ENCODE peak calls at places on chromosomes 5 and 9, in six cellular contexts. H is glutamatergic neuron; Q is stimulated activated CD8-positive, alpha-beta memory T cell treated with anti-CD3 and anti-CD28 coated beads, Interleukin-2, amount 100 ng/mL, for 48 hours; G is GM23248; T is Calu3; Y is T-helper 22 cell. E is an unnamed sample.

GRCh38 chr5:136087961-136088871 is 44.4 kb upstream of the SMAD5 start:
- DNase-seq in Q (no peak), T (peak; percentile 73), H (no peak), G (peak; percentile 93), Y (no peak), E (no peak)

GRCh38 chr9:87381050-87381711 is 116.5 kb upstream of the DAPK1 start:
- DNase-seq in H (no peak), Y (no peak), T (no peak), G (peak; percentile 62), Q (no peak), E (no peak)

GRCh38 chr5:137487600-137487999 is 11.5 kb downstream of the SPOCK1 start:
- DNase-seq in G (peak; percentile 90), T (no peak), H (no peak), Y (no peak), Q (no peak), E (no peak)

GRCh38 chr5:109900911-109901627 is 211.3 kb downstream of the MAN2A1 start:
- DNase-seq in Q (no peak), H (no peak), Y (no peak), T (no peak), G (no peak), E (no peak)

GRCh38 chr5:76999451-76999850 is 30.8 kb upstream of the AGGF1 start:
- DNase-seq in T (no peak), H (no peak), Q (no peak), G (peak; percentile 86), Y (no peak), E (no peak)

GRCh38 chr9:80690340-80690939 is 998.9 kb downstream of the TLE1 start:
- DNase-seq in Y (no peak), Q (no peak), G (no peak), H (no peak), T (no peak), E (no peak)

GRCh38 chr5:135543151-135543818 is 7.5 kb upstream of the NEUROG1 start:
- DNase-seq in Q (no peak), H (no peak), T (no peak), Y (no peak), G (no peak), E (no peak)

GRCh38 chr5:91103353-91104061 is 279.6 kb downstream of the ARRDC3 start:
- DNase-seq in Y (no peak), Q (no peak), G (peak; percentile 84), H (no peak), T (no peak), E (no peak)

GRCh38 chr5:167485395-167485794 is 806.0 kb upstream of the WWC1 start:
- DNase-seq in G (no peak), T (no peak), Y (no peak), Q (no peak), H (no peak), E (no peak)

GRCh38 chr9:38127271-38127839 is 58.3 kb upstream of the SHB start:
- DNase-seq in T (no peak), H (no peak), Q (no peak), Y (no peak), G (peak; percentile 25), E (no peak)

GRCh38 chr5:117590944-117591343 is 1016.3 kb upstream of the SEMA6A start:
- DNase-seq in T (peak; percentile 17), H (no peak), Q (no peak), Y (no peak), G (no peak), E (no peak)

GRCh38 chr5:15320896-15321295 is 179.1 kb upstream of the FBXL7 start:
- DNase-seq in Y (no peak), H (peak; percentile 58), T (no peak), Q (no peak), G (no peak), E (no peak)

GRCh38 chr9:34279431-34279830 is 49.6 kb downstream of the KIF24 start:
- DNase-seq in H (no peak), Y (no peak), G (peak; percentile 9), Q (no peak), T (no peak), E (no peak)

GRCh38 chr5:167902298-167902697 is 389.1 kb upstream of the WWC1 start:
- DNase-seq in T (no peak), Y (no peak), Q (no peak), G (no peak), H (no peak), E (no peak)

GRCh38 chr5:109823597-109823996 is 133.9 kb downstream of the MAN2A1 start:
- DNase-seq in H (no peak), T (no peak), Y (no peak), Q (no peak), G (no peak), E (no peak)

GRCh38 chr5:80172067-80172690 is 83.7 kb downstream of the SERINC5 start:
- DNase-seq in T (no peak), H (no peak), G (no peak), Y (no peak), Q (no peak), E (no peak)

GRCh38 chr5:95261369-95262175 is 23.3 kb downstream of the MCTP1 start:
- DNase-seq in G (peak; percentile 58), Q (no peak), T (peak; percentile 25), Y (no peak), H (no peak), E (no peak)

GRCh38 chr9:127578627-127578951 is 33.5 kb upstream of the STXBP1 start:
- DNase-seq in G (no peak), T (no peak), Y (no peak), Q (no peak), H (no peak), E (no peak)

GRCh38 chr5:83570916-83571315 is 99.4 kb downstream of the VCAN start:
- DNase-seq in Q (no peak), T (no peak), H (no peak), Y (no peak), G (peak; percentile 47), E (no peak)

GRCh38 chr9:123924727-123925126 is 5.2 kb downstream of the DENND1A start:
- DNase-seq in G (peak; percentile 29), T (no peak), Y (no peak), Q (no peak), H (no peak), E (no peak)

GRCh38 chr5:174571662-174572397 is 152.6 kb upstream of the MSX2 start:
- DNase-seq in Q (no peak), T (peak; percentile 75), Y (no peak), G (peak; percentile 76), H (no peak), E (no peak)

GRCh38 chr9:22817181-22817580 is 370.6 kb downstream of the DMRTA1 start:
- DNase-seq in H (no peak), Y (no peak), Q (no peak), G (peak; percentile 60), T (no peak), E (no peak)

GRCh38 chr5:155211764-155212163 is 198.2 kb downstream of the KIF4B start:
- DNase-seq in Y (no peak), G (no peak), H (no peak), Q (no peak), T (no peak), E (no peak)

GRCh38 chr5:155878991-155879575 is 447.9 kb upstream of the SGCD start:
- DNase-seq in Q (no peak), Y (no peak), H (no peak), T (no peak), G (peak; percentile 89), E (no peak)

GRCh38 chr5:117486879-117487391 is 912.3 kb upstream of the SEMA6A start:
- DNase-seq in Y (no peak), H (no peak), T (peak; percentile 9), Q (no peak), G (no peak), E (no peak)

GRCh38 chr5:145791866-145792265 is 43.3 kb downstream of the PRELID2 start:
- DNase-seq in T (no peak), Q (no peak), H (no peak), G (no peak), Y (no peak), E (no peak)

GRCh38 chr9:70534058-70534457 is 119.6 kb upstream of the KLF9 start:
- DNase-seq in H (no peak), Y (no peak), G (no peak), Q (no peak), T (no peak), E (no peak)

GRCh38 chr5:72510610-72511121 is 3.5 kb upstream of the ZNF366 start:
- DNase-seq in Q (no peak), Y (no peak), T (no peak), H (no peak), G (peak; percentile 96), E (no peak)

GRCh38 chr5:18465833-18466681 is 831.8 kb downstream of the TAF11L14 start:
- DNase-seq in H (peak; percentile 79), T (peak; percentile 69), Y (no peak), G (peak; percentile 63), Q (no peak), E (no peak)

GRCh38 chr9:13500034-13500433 is 220.5 kb upstream of the MPDZ start:
- DNase-seq in G (no peak), Y (no peak), T (no peak), H (no peak), Q (no peak), E (no peak)

GRCh38 chr5:13985736-13986418 is 41.4 kb upstream of the DNAH5 start:
- DNase-seq in G (peak; percentile 83), Y (no peak), T (peak; percentile 77), Q (no peak), H (no peak), E (no peak)

GRCh38 chr5:118554991-118555390 is 433.4 kb downstream of the DTWD2 start:
- DNase-seq in T (no peak), Y (no peak), G (no peak), H (no peak), Q (no peak), E (no peak)

GRCh38 chr9:106613250-106613737 is 249.7 kb upstream of the ZNF462 start:
- DNase-seq in G (no peak), Y (no peak), H (no peak), T (no peak), Q (no peak), E (no peak)

GRCh38 chr9:124553738-124554137 is 46.5 kb upstream of the NR5A1 start:
- DNase-seq in H (no peak), G (peak; percentile 86), Q (no peak), T (no peak), Y (no peak), E (no peak)

GRCh38 chr5:157343842-157344790 is 78.2 kb downstream of the CYFIP2 start:
- DNase-seq in T (no peak), Y (no peak), Q (no peak), G (peak; percentile 51), H (no peak), E (no peak)

GRCh38 chr5:150774145-150774544 is 4.4 kb upstream of the SMIM3 start:
- DNase-seq in Q (no peak), T (no peak), Y (no peak), G (peak; percentile 93), H (no peak), E (no peak)